ENCODE peak calls at places on chromosomes 3 and 15, in five cellular contexts. I, J, P, E and H are unnamed samples.

GRCh38 chr3:171874251-171874679 is 31.1 kb downstream of the TMEM212 start:
- DNase-seq in E (peak), J (no peak), P (no peak), I (no peak), H (peak)

GRCh38 chr15:66404532-66404931 is 17.8 kb downstream of the MAP2K1 start:
- DNase-seq in P (no peak), J (no peak), I (peak), E (no peak), H (no peak)

GRCh38 chr3:32621466-32621865 is 50.8 kb upstream of the DYNC1LI1 start:
- DNase-seq in P (no peak), J (no peak), E (no peak), I (no peak), H (no peak)

GRCh38 chr15:69154684-69155083 is 5.8 kb upstream of the GLCE start:
- DNase-seq in E (peak), I (no peak), J (no peak), P (no peak), H (peak)

GRCh38 chr3:42701371-42702065 is 1.1 kb downstream of the HHATL start:
- DNase-seq in I (peak), J (peak), E (peak), P (peak), H (peak)

GRCh38 chr3:183392166-183393034 is 36.0 kb downstream of the MCF2L2 start:
- DNase-seq in J (no peak), I (no peak), P (no peak), E (peak), H (no peak)

GRCh38 chr3:7638103-7638502 is 777.2 kb downstream of the GRM7 start:
- DNase-seq in E (no peak), P (no peak), J (no peak), I (no peak), H (no peak)

GRCh38 chr3:195900426-195901355 is 7.7 kb downstream of the TNK2 start:
- DNase-seq in E (no peak), P (no peak), J (no peak), I (no peak), H (no peak)

GRCh38 chr3:105791919-105792786 is 76.7 kb downstream of the CBLB start:
- DNase-seq in E (peak), P (no peak), I (no peak), J (no peak), H (peak)

GRCh38 chr15:67048281-67049279 is 16.8 kb upstream of the SMAD3 start:
- DNase-seq in P (no peak), I (no peak), J (no peak), E (peak), H (peak)

GRCh38 chr3:120678331-120678845 is 3.7 kb downstream of the HGD start:
- DNase-seq in P (no peak), I (no peak), J (no peak), E (peak), H (peak)
- H3K23ac ChIP-seq in P (no peak), I (no peak), J (no peak), E (no peak), H (no peak)

GRCh38 chr3:52277071-52277964 is 1.1 kb downstream of the WDR82 start:
- DNase-seq in I (peak), P (peak), J (no peak), E (peak), H (no peak)
- H4K8ac ChIP-seq in I (no peak), P (peak), J (peak), E (no peak), H (peak)

GRCh38 chr3:55801068-55801467 is 314.0 kb upstream of the WNT5A start:
- DNase-seq in J (no peak), P (no peak), E (no peak), I (no peak), H (no peak)
- H2BK12ac ChIP-seq in J (no peak), P (no peak), E (no peak), I (no peak), H (no peak)

GRCh38 chr3:119175869-119176756 is 2.7 kb downstream of the UPK1B start:
- DNase-seq in P (no peak), I (no peak), E (no peak), J (no peak), H (peak)
- H3K23ac ChIP-seq in P (no peak), I (no peak), E (no peak), J (no peak), H (no peak)

GRCh38 chr3:38560284-38560683 is 64.1 kb downstream of the EXOG start:
- DNase-seq in E (no peak), P (no peak), J (no peak), I (peak), H (no peak)

GRCh38 chr3:38563070-38563901 is 67.1 kb downstream of the EXOG start:
- DNase-seq in E (no peak), J (no peak), I (peak), P (no peak), H (no peak)

GRCh38 chr3:38561746-38562466 is 65.8 kb downstream of the EXOG start:
- DNase-seq in I (peak), P (no peak), E (no peak), J (no peak), H (no peak)

GRCh38 chr3:38562467-38562925 is 66.4 kb downstream of the EXOG start:
- DNase-seq in P (no peak), E (no peak), I (no peak), J (no peak), H (no peak)

DNA sequence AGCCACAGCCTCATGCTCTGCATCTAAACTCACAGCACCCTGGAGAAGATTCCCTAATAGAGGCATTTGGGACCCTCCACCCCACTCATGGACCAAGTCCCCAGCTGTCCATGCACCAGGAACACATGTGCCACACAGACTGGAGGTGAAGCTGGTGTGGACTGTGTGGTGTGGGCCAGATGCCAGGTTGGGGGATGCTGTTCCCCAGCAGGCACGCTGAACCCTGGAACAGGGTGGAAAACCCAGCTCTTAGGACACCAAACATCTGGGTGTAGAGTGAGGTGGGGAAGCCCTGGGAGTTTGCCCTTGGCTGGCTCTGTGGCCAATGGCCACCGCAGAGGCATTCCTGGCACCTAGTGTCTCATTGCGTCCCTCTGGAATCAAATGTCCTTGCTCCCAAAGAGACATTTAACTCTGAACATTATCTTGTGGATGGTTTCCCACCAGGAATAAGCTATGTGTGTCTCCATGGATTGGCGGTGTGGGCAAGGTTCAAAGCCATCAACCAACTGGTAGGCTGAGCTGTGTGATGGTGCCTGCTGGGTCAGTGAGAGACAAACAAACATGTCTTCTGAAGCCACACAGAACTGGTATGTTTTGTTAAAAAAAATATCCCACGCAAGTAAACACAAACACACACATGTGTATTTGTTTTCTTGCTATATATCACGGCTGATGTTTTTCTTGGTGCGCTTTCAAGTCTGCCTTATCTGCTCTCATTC is 65.0 kb downstream of the EXOG start:
- DNase-seq in I (peak), E (no peak), J (no peak), P (no peak), H (no peak)
- H4K8ac ChIP-seq in I (no peak), E (no peak), J (no peak), P (no peak), H (no peak)